ENCODE peak calls at places on chromosomes 7 and 10, in four cellular contexts. K is islet precursor cell, J is hepatic stellate cell, G is amniotic stem cell. T is an unnamed sample.

GRCh38 chr7:42982604-42983115 is 50.5 kb downstream of the MRPL32 start:
- DNase-seq in K (no peak), G (no peak), J (no peak), T (no peak)

GRCh38 chr7:73342645-73343044 is 14.7 kb downstream of the FKBP6 start:
- DNase-seq in G (no peak), K (peak), J (peak), T (peak)

GRCh38 chr10:6333086-6333485 is 130.4 kb downstream of the PFKFB3 start:
- DNase-seq in J (no peak), K (peak), G (no peak), T (no peak)

GRCh38 chr10:67666416-67667043 is 29.5 kb downstream of the CTNNA3 start:
- DNase-seq in K (no peak), G (peak), J (peak), T (peak)

GRCh38 chr7:1044189-1045037 is at the start of gene GPR146:
- DNase-seq in G (peak), K (peak), J (peak), T (peak)

GRCh38 chr10:103042129-103042528 is 124.0 kb downstream of the CNNM2 start:
- DNase-seq in G (no peak), J (no peak), K (peak), T (no peak)

GRCh38 chr7:117053407-117053806 is 100.1 kb downstream of the ST7 start:
- DNase-seq in J (no peak), G (no peak), K (no peak), T (peak)

GRCh38 chr10:77844713-77845454 is 81.7 kb downstream of the DLG5 start:
- DNase-seq in J (peak), K (peak), G (peak), T (peak)

T was measured in fibroblast of the aortic adventitia.